ENCODE peak calls at places on chromosome X, in ten cellular contexts. One of them, this sample, is unnamed.
A peak's percentile ranks its signal among the peaks of the same experiment; 100 is the strongest.

GRCh38 chrX:17689971-17690409 is 47.3 kb upstream of the SCML1 start:
- DNase-seq in transverse colon: peak; percentile 41
- DNase-seq in H1: no peak
- DNase-seq in esophagus squamous epithelium: no peak
- DNase-seq in uterus: peak; percentile 39
- DNase-seq in heart left ventricle: peak; percentile 37
- DNase-seq in body of pancreas: peak; percentile 60
- DNase-seq in IMR-90: peak; percentile 72
- DNase-seq in breast epithelium: peak; percentile 25
- DNase-seq in testis: peak; percentile 74
- DNase-seq in this sample: peak; percentile 36

GRCh38 chrX:83469551-83469950 is 38.5 kb upstream of the POU3F4 start:
- DNase-seq in IMR-90: peak; percentile 1
- DNase-seq in transverse colon: peak; percentile 9
- DNase-seq in testis: peak; percentile 30
- DNase-seq in breast epithelium: no peak
- DNase-seq in uterus: no peak
- DNase-seq in body of pancreas: no peak
- DNase-seq in heart left ventricle: no peak
- DNase-seq in H1: no peak
- DNase-seq in esophagus squamous epithelium: no peak
- DNase-seq in this sample: no peak

GRCh38 chrX:19866626-19867410 is 20.6 kb downstream of the SH3KBP1 start:
- DNase-seq in body of pancreas: no peak
- DNase-seq in breast epithelium: no peak
- DNase-seq in transverse colon: no peak
- DNase-seq in heart left ventricle: no peak
- DNase-seq in esophagus squamous epithelium: no peak
- DNase-seq in uterus: no peak
- DNase-seq in H1: no peak
- DNase-seq in testis: no peak
- DNase-seq in IMR-90: no peak
- DNase-seq in this sample: no peak

GRCh38 chrX:46381630-46382029 is 163.6 kb downstream of the ZNF674 start:
- DNase-seq in breast epithelium: no peak
- DNase-seq in transverse colon: peak; percentile 12
- DNase-seq in heart left ventricle: no peak
- DNase-seq in esophagus squamous epithelium: no peak
- DNase-seq in H1: no peak
- DNase-seq in uterus: no peak
- DNase-seq in testis: peak; percentile 16
- DNase-seq in body of pancreas: no peak
- DNase-seq in IMR-90: peak; percentile 17
- DNase-seq in this sample: no peak

GRCh38 chrX:132631579-132632232 is 142.9 kb upstream of the MBNL3 start:
- DNase-seq in body of pancreas: no peak
- DNase-seq in testis: no peak
- DNase-seq in IMR-90: peak; percentile 40
- DNase-seq in H1: no peak
- DNase-seq in heart left ventricle: no peak
- DNase-seq in breast epithelium: no peak
- DNase-seq in esophagus squamous epithelium: no peak
- DNase-seq in transverse colon: no peak
- DNase-seq in uterus: no peak
- DNase-seq in this sample: no peak

GRCh38 chrX:22338740-22339139 is 66.0 kb downstream of the CBLL2 start:
- DNase-seq in heart left ventricle: no peak
- DNase-seq in breast epithelium: no peak
- DNase-seq in IMR-90: peak; percentile 66
- DNase-seq in esophagus squamous epithelium: no peak
- DNase-seq in transverse colon: no peak
- DNase-seq in uterus: no peak
- DNase-seq in body of pancreas: no peak
- DNase-seq in H1: no peak
- DNase-seq in testis: no peak
- DNase-seq in this sample: no peak

GRCh38 chrX:39331062-39331704 is 529.9 kb downstream of the MID1IP1 start:
- DNase-seq in IMR-90: no peak
- DNase-seq in uterus: no peak
- DNase-seq in esophagus squamous epithelium: no peak
- DNase-seq in transverse colon: no peak
- DNase-seq in heart left ventricle: no peak
- DNase-seq in H1: no peak
- DNase-seq in body of pancreas: no peak
- DNase-seq in breast epithelium: no peak
- DNase-seq in testis: no peak
- DNase-seq in this sample: no peak

GRCh38 chrX:137058339-137059127 is 24.7 kb upstream of the GPR101 start:
- DNase-seq in IMR-90: no peak
- DNase-seq in transverse colon: no peak
- DNase-seq in uterus: no peak
- DNase-seq in testis: no peak
- DNase-seq in breast epithelium: no peak
- DNase-seq in H1: no peak
- DNase-seq in body of pancreas: no peak
- DNase-seq in esophagus squamous epithelium: no peak
- DNase-seq in heart left ventricle: no peak
- DNase-seq in this sample: no peak

GRCh38 chrX:15221321-15221720 is 48.6 kb downstream of the ASB9 start:
- DNase-seq in testis: no peak
- DNase-seq in breast epithelium: no peak
- DNase-seq in transverse colon: no peak
- DNase-seq in IMR-90: no peak
- DNase-seq in uterus: no peak
- DNase-seq in esophagus squamous epithelium: no peak
- DNase-seq in H1: no peak
- DNase-seq in body of pancreas: no peak
- DNase-seq in heart left ventricle: no peak
- DNase-seq in this sample: no peak

GRCh38 chrX:74023203-74023602 is 280.8 kb upstream of the ZCCHC13 start:
- DNase-seq in breast epithelium: no peak
- DNase-seq in body of pancreas: no peak
- DNase-seq in testis: no peak
- DNase-seq in uterus: no peak
- DNase-seq in transverse colon: no peak
- DNase-seq in IMR-90: no peak
- DNase-seq in heart left ventricle: no peak
- DNase-seq in esophagus squamous epithelium: no peak
- DNase-seq in H1: no peak
- DNase-seq in this sample: no peak

GRCh38 chrX:16785247-16786138 is 773 bp upstream of the TXLNG start:
- DNase-seq in IMR-90: no peak
- DNase-seq in body of pancreas: peak; percentile 39
- DNase-seq in testis: peak; percentile 38
- DNase-seq in esophagus squamous epithelium: no peak
- DNase-seq in H1: no peak
- DNase-seq in transverse colon: peak; percentile 46
- DNase-seq in uterus: peak; percentile 25
- DNase-seq in breast epithelium: peak; percentile 45
- DNase-seq in heart left ventricle: no peak
- DNase-seq in this sample: peak; percentile 86

GRCh38 chrX:39335447-39336235 is 534.4 kb downstream of the MID1IP1 start:
- DNase-seq in testis: no peak
- DNase-seq in heart left ventricle: no peak
- DNase-seq in H1: no peak
- DNase-seq in esophagus squamous epithelium: no peak
- DNase-seq in uterus: no peak
- DNase-seq in body of pancreas: no peak
- DNase-seq in transverse colon: no peak
- DNase-seq in breast epithelium: peak; percentile 47
- DNase-seq in IMR-90: no peak
- DNase-seq in this sample: peak; percentile 19

GRCh38 chrX:85569096-85569495 is 189.6 kb upstream of the POF1B start:
- DNase-seq in esophagus squamous epithelium: no peak
- DNase-seq in heart left ventricle: no peak
- DNase-seq in transverse colon: no peak
- DNase-seq in testis: no peak
- DNase-seq in H1: no peak
- DNase-seq in breast epithelium: no peak
- DNase-seq in IMR-90: no peak
- DNase-seq in uterus: no peak
- DNase-seq in body of pancreas: no peak
- DNase-seq in this sample: no peak

GRCh38 chrX:45322820-45323219 is 122.1 kb upstream of the DIPK2B start:
- DNase-seq in breast epithelium: no peak
- DNase-seq in esophagus squamous epithelium: no peak
- DNase-seq in uterus: no peak
- DNase-seq in transverse colon: no peak
- DNase-seq in heart left ventricle: no peak
- DNase-seq in IMR-90: peak; percentile 45
- DNase-seq in body of pancreas: no peak
- DNase-seq in testis: no peak
- DNase-seq in H1: no peak
- DNase-seq in this sample: no peak

GRCh38 chrX:7054219-7055206 is 93.0 kb upstream of the STS start:
- DNase-seq in H1: no peak
- DNase-seq in testis: no peak
- DNase-seq in body of pancreas: no peak
- DNase-seq in breast epithelium: no peak
- DNase-seq in IMR-90: no peak
- DNase-seq in uterus: no peak
- DNase-seq in heart left ventricle: no peak
- DNase-seq in esophagus squamous epithelium: no peak
- DNase-seq in transverse colon: no peak
- DNase-seq in this sample: no peak

GRCh38 chrX:99172958-99173357 is 1237.1 kb downstream of the PCDH19 start:
- DNase-seq in heart left ventricle: no peak
- DNase-seq in uterus: no peak
- DNase-seq in transverse colon: no peak
- DNase-seq in esophagus squamous epithelium: no peak
- DNase-seq in testis: no peak
- DNase-seq in H1: no peak
- DNase-seq in IMR-90: no peak
- DNase-seq in body of pancreas: no peak
- DNase-seq in breast epithelium: no peak
- DNase-seq in this sample: no peak

GRCh38 chrX:123960956-123961267 is 594 bp upstream of the STAG2 start:
- DNase-seq in IMR-90: no peak
- DNase-seq in transverse colon: no peak
- DNase-seq in body of pancreas: no peak
- DNase-seq in heart left ventricle: no peak
- DNase-seq in esophagus squamous epithelium: no peak
- DNase-seq in uterus: peak; percentile 16
- DNase-seq in breast epithelium: no peak
- DNase-seq in testis: no peak
- DNase-seq in H1: no peak
- DNase-seq in this sample: no peak

GRCh38 chrX:118345401-118346257 is at the start of gene WDR44:
- DNase-seq in testis: peak; percentile 93
- DNase-seq in body of pancreas: peak; percentile 96
- DNase-seq in IMR-90: peak; percentile 92
- DNase-seq in heart left ventricle: peak; percentile 93
- DNase-seq in breast epithelium: peak; percentile 90
- DNase-seq in transverse colon: peak; percentile 95
- DNase-seq in uterus: peak; percentile 93
- DNase-seq in H1: peak; percentile 86
- DNase-seq in esophagus squamous epithelium: peak; percentile 40
- DNase-seq in this sample: peak; percentile 98
- TF ChIP-seq POLR2A in testis: peak; percentile 4
- TF ChIP-seq POLR2A in body of pancreas: peak; percentile 89
- TF ChIP-seq POLR2A in IMR-90: peak; percentile 80
- TF ChIP-seq POLR2A in heart left ventricle: no peak
- TF ChIP-seq POLR2A in breast epithelium: peak; percentile 39
- TF ChIP-seq POLR2A in transverse colon: peak; percentile 83
- TF ChIP-seq POLR2A in uterus: peak; percentile 51
- TF ChIP-seq POLR2A in H1: peak; percentile 63
- TF ChIP-seq POLR2A in esophagus squamous epithelium: peak; percentile 75
- TF ChIP-seq POLR2A in this sample: no peak

DNA sequence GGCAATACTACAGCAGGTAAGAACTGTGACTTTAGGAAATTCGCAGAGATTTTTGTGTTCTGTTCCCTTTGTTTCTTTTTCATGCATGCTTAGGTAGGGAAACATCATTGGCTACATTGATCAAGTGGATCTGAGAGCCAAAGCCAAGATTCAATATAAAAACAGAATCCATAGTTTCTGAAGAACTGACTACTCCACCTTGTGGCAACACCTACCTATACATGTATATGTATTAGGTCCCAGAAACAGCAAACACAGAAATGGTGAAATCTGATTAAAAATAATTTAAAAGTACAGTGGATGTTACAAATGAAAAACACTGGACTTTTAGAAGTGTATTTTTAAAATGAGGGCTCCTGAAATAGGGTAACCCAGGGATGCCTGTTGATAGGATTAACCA is 322.6 kb upstream of the MAOA start:
- DNase-seq in uterus: no peak
- DNase-seq in body of pancreas: no peak
- DNase-seq in H1: no peak
- DNase-seq in testis: no peak
- DNase-seq in transverse colon: no peak
- DNase-seq in IMR-90: no peak
- DNase-seq in heart left ventricle: no peak
- DNase-seq in breast epithelium: no peak
- DNase-seq in esophagus squamous epithelium: no peak
- DNase-seq in this sample: no peak
- TF ChIP-seq CTCF in uterus: no peak
- TF ChIP-seq CTCF in body of pancreas: no peak
- TF ChIP-seq CTCF in H1: no peak
- TF ChIP-seq CTCF in testis: no peak
- TF ChIP-seq CTCF in transverse colon: no peak
- TF ChIP-seq CTCF in IMR-90: no peak
- TF ChIP-seq CTCF in heart left ventricle: no peak
- TF ChIP-seq CTCF in breast epithelium: no peak
- TF ChIP-seq CTCF in esophagus squamous epithelium: no peak
- TF ChIP-seq CTCF in this sample: no peak

GRCh38 chrX:23483396-23483795 is 148.7 kb downstream of the PTCHD1 start:
- DNase-seq in IMR-90: no peak
- DNase-seq in esophagus squamous epithelium: no peak
- DNase-seq in heart left ventricle: no peak
- DNase-seq in testis: no peak
- DNase-seq in transverse colon: no peak
- DNase-seq in body of pancreas: no peak
- DNase-seq in uterus: no peak
- DNase-seq in breast epithelium: no peak
- DNase-seq in H1: no peak
- DNase-seq in this sample: no peak
- TF ChIP-seq POLR2A in IMR-90: no peak
- TF ChIP-seq POLR2A in esophagus squamous epithelium: no peak
- TF ChIP-seq POLR2A in heart left ventricle: no peak
- TF ChIP-seq POLR2A in testis: no peak
- TF ChIP-seq POLR2A in transverse colon: no peak
- TF ChIP-seq POLR2A in body of pancreas: no peak
- TF ChIP-seq POLR2A in uterus: no peak
- TF ChIP-seq POLR2A in breast epithelium: no peak
- TF ChIP-seq POLR2A in H1: no peak
- TF ChIP-seq POLR2A in this sample: no peak

GRCh38 chrX:135549519-135549918 is 29.1 kb downstream of the INTS6L start:
- DNase-seq in IMR-90: no peak
- DNase-seq in body of pancreas: no peak
- DNase-seq in esophagus squamous epithelium: no peak
- DNase-seq in heart left ventricle: no peak
- DNase-seq in breast epithelium: no peak
- DNase-seq in testis: no peak
- DNase-seq in H1: no peak
- DNase-seq in uterus: no peak
- DNase-seq in transverse colon: no peak
- DNase-seq in this sample: no peak

GRCh38 chrX:135544338-135544948 is 24.0 kb downstream of the INTS6L start:
- DNase-seq in body of pancreas: no peak
- DNase-seq in H1: no peak
- DNase-seq in IMR-90: no peak
- DNase-seq in transverse colon: peak; percentile 17
- DNase-seq in breast epithelium: no peak
- DNase-seq in heart left ventricle: no peak
- DNase-seq in testis: peak; percentile 20
- DNase-seq in esophagus squamous epithelium: no peak
- DNase-seq in uterus: no peak
- DNase-seq in this sample: no peak

GRCh38 chrX:135543924-135544323 is 23.5 kb downstream of the INTS6L start:
- DNase-seq in heart left ventricle: no peak
- DNase-seq in IMR-90: no peak
- DNase-seq in breast epithelium: no peak
- DNase-seq in testis: no peak
- DNase-seq in esophagus squamous epithelium: no peak
- DNase-seq in H1: no peak
- DNase-seq in body of pancreas: no peak
- DNase-seq in transverse colon: peak; percentile 30
- DNase-seq in uterus: no peak
- DNase-seq in this sample: no peak
- TF ChIP-seq CTCF in heart left ventricle: peak; percentile 15
- TF ChIP-seq CTCF in IMR-90: no peak
- TF ChIP-seq CTCF in breast epithelium: no peak
- TF ChIP-seq CTCF in testis: no peak
- TF ChIP-seq CTCF in esophagus squamous epithelium: no peak
- TF ChIP-seq CTCF in H1: no peak
- TF ChIP-seq CTCF in body of pancreas: no peak
- TF ChIP-seq CTCF in transverse colon: peak; percentile 16
- TF ChIP-seq CTCF in uterus: no peak
- TF ChIP-seq CTCF in this sample: no peak